ENCODE peak calls at places on chromosomes 6 and 20, in five cellular contexts. One of them, this sample, is unnamed.

GRCh38 chr6:158661156-158661555 is 11.3 kb downstream of the SYTL3 start:
- DNase-seq in neuronal stem cell: no peak
- DNase-seq in cardiac fibroblast: no peak
- DNase-seq in mucosa of descending colon: no peak
- DNase-seq in HL-60: no peak
- DNase-seq in this sample: no peak

GRCh38 chr6:57262491-57262890 is 40.4 kb upstream of the RAB23 start:
- DNase-seq in mucosa of descending colon: peak; percentile 35
- DNase-seq in HL-60: no peak
- DNase-seq in cardiac fibroblast: peak; percentile 80
- DNase-seq in neuronal stem cell: no peak
- DNase-seq in this sample: no peak

GRCh38 chr6:167698540-167698939 is 128.2 kb upstream of the AFDN start:
- DNase-seq in neuronal stem cell: no peak
- DNase-seq in cardiac fibroblast: no peak
- DNase-seq in HL-60: no peak
- DNase-seq in mucosa of descending colon: no peak
- DNase-seq in this sample: no peak

GRCh38 chr6:23601811-23602340 is 524.1 kb upstream of the NRSN1 start:
- DNase-seq in HL-60: no peak
- DNase-seq in cardiac fibroblast: no peak
- DNase-seq in neuronal stem cell: no peak
- DNase-seq in mucosa of descending colon: no peak
- DNase-seq in this sample: no peak

GRCh38 chr20:63441777-63442493 is 30.5 kb downstream of the KCNQ2 start:
- DNase-seq in cardiac fibroblast: peak; percentile 38
- DNase-seq in HL-60: no peak
- DNase-seq in mucosa of descending colon: peak; percentile 63
- DNase-seq in neuronal stem cell: no peak
- DNase-seq in this sample: no peak

GRCh38 chr6:146990284-146990683 is 213.9 kb upstream of the STXBP5 start:
- DNase-seq in mucosa of descending colon: no peak
- DNase-seq in cardiac fibroblast: peak; percentile 81
- DNase-seq in neuronal stem cell: no peak
- DNase-seq in HL-60: no peak
- DNase-seq in this sample: no peak

GRCh38 chr20:9515761-9516657 is 1.6 kb downstream of the LAMP5 start:
- DNase-seq in neuronal stem cell: no peak
- DNase-seq in mucosa of descending colon: no peak
- DNase-seq in cardiac fibroblast: no peak
- DNase-seq in HL-60: peak; percentile 78
- DNase-seq in this sample: no peak

GRCh38 chr6:53119349-53119748 is 29.3 kb downstream of the GCM1 start:
- DNase-seq in cardiac fibroblast: peak; percentile 20
- DNase-seq in mucosa of descending colon: no peak
- DNase-seq in HL-60: no peak
- DNase-seq in neuronal stem cell: no peak
- DNase-seq in this sample: no peak

GRCh38 chr20:4244700-4245485 is 229.5 kb upstream of the RNF24 start:
- DNase-seq in neuronal stem cell: no peak
- DNase-seq in mucosa of descending colon: peak; percentile 66
- DNase-seq in cardiac fibroblast: no peak
- DNase-seq in HL-60: no peak
- DNase-seq in this sample: no peak

GRCh38 chr20:37559312-37560027 is 31.8 kb upstream of the BLCAP start:
- DNase-seq in mucosa of descending colon: no peak
- DNase-seq in HL-60: no peak
- DNase-seq in neuronal stem cell: no peak
- DNase-seq in cardiac fibroblast: no peak
- DNase-seq in this sample: no peak

GRCh38 chr6:19472168-19472567 is 365.0 kb upstream of the ID4 start:
- DNase-seq in HL-60: no peak
- DNase-seq in cardiac fibroblast: peak; percentile 88
- DNase-seq in neuronal stem cell: no peak
- DNase-seq in mucosa of descending colon: no peak
- DNase-seq in this sample: peak; percentile 86

GRCh38 chr6:3504938-3505735 is 48.3 kb upstream of the SLC22A23 start:
- DNase-seq in HL-60: no peak
- DNase-seq in neuronal stem cell: no peak
- DNase-seq in mucosa of descending colon: no peak
- DNase-seq in cardiac fibroblast: peak; percentile 37
- DNase-seq in this sample: no peak

GRCh38 chr6:137166247-137167098 is 7.0 kb downstream of the IL22RA2 start:
- DNase-seq in HL-60: no peak
- DNase-seq in neuronal stem cell: no peak
- DNase-seq in mucosa of descending colon: no peak
- DNase-seq in cardiac fibroblast: no peak
- DNase-seq in this sample: no peak

GRCh38 chr20:53157443-53158408 is 185.6 kb downstream of the TSHZ2 start:
- DNase-seq in HL-60: peak; percentile 11
- DNase-seq in neuronal stem cell: peak; percentile 20
- DNase-seq in mucosa of descending colon: peak; percentile 65
- DNase-seq in cardiac fibroblast: peak; percentile 44
- DNase-seq in this sample: no peak

GRCh38 chr6:165515963-165516624 is 146.9 kb downstream of the PDE10A start:
- DNase-seq in mucosa of descending colon: no peak
- DNase-seq in HL-60: no peak
- DNase-seq in neuronal stem cell: no peak
- DNase-seq in cardiac fibroblast: peak; percentile 69
- DNase-seq in this sample: peak; percentile 18

GRCh38 chr6:163715846-163716245 is 301.3 kb downstream of the QKI start:
- DNase-seq in HL-60: no peak
- DNase-seq in cardiac fibroblast: no peak
- DNase-seq in neuronal stem cell: no peak
- DNase-seq in mucosa of descending colon: no peak
- DNase-seq in this sample: no peak

GRCh38 chr6:75272145-75272840 is 12.3 kb downstream of the TMEM30A start:
- DNase-seq in cardiac fibroblast: peak; percentile 78
- DNase-seq in neuronal stem cell: no peak
- DNase-seq in HL-60: no peak
- DNase-seq in mucosa of descending colon: no peak
- DNase-seq in this sample: peak; percentile 71

GRCh38 chr20:64041040-64041780 is 5.2 kb downstream of the C20orf204 start:
- DNase-seq in HL-60: no peak
- DNase-seq in mucosa of descending colon: no peak
- DNase-seq in cardiac fibroblast: no peak
- DNase-seq in neuronal stem cell: no peak
- DNase-seq in this sample: no peak

GRCh38 chr20:58665606-58666005 is 14.5 kb downstream of the STX16 start:
- DNase-seq in cardiac fibroblast: no peak
- DNase-seq in HL-60: no peak
- DNase-seq in neuronal stem cell: no peak
- DNase-seq in mucosa of descending colon: no peak
- DNase-seq in this sample: no peak

GRCh38 chr6:41336824-41337223 is 1.4 kb downstream of the NCR2 start:
- DNase-seq in mucosa of descending colon: no peak
- DNase-seq in HL-60: no peak
- DNase-seq in cardiac fibroblast: no peak
- DNase-seq in neuronal stem cell: no peak
- DNase-seq in this sample: no peak

GRCh38 chr6:16769986-16770376 is 8.7 kb upstream of the ATXN1 start:
- DNase-seq in mucosa of descending colon: no peak
- DNase-seq in HL-60: no peak
- DNase-seq in cardiac fibroblast: peak; percentile 82
- DNase-seq in neuronal stem cell: no peak
- DNase-seq in this sample: no peak

GRCh38 chr20:26135325-26136110 is 438.9 kb upstream of the ZNF337 start:
- DNase-seq in HL-60: no peak
- DNase-seq in neuronal stem cell: no peak
- DNase-seq in cardiac fibroblast: no peak
- DNase-seq in mucosa of descending colon: no peak
- DNase-seq in this sample: no peak

GRCh38 chr6:6811151-6812002 is 222.9 kb downstream of the LY86 start:
- DNase-seq in HL-60: no peak
- DNase-seq in mucosa of descending colon: peak; percentile 53
- DNase-seq in neuronal stem cell: no peak
- DNase-seq in cardiac fibroblast: peak; percentile 84
- DNase-seq in this sample: peak; percentile 42

GRCh38 chr6:33437666-33438065 is 16.7 kb upstream of the ZBTB9 start:
- DNase-seq in mucosa of descending colon: no peak
- DNase-seq in neuronal stem cell: no peak
- DNase-seq in HL-60: no peak
- DNase-seq in cardiac fibroblast: no peak
- DNase-seq in this sample: no peak

GRCh38 chr20:14189794-14190402 is 147.5 kb downstream of the FLRT3 start:
- DNase-seq in HL-60: no peak
- DNase-seq in cardiac fibroblast: peak; percentile 37
- DNase-seq in neuronal stem cell: no peak
- DNase-seq in mucosa of descending colon: no peak
- DNase-seq in this sample: no peak

GRCh38 chr6:109978174-109979032 is at the start of gene GPR6:
- DNase-seq in cardiac fibroblast: peak; percentile 49
- DNase-seq in mucosa of descending colon: peak; percentile 74
- DNase-seq in HL-60: peak; percentile 3
- DNase-seq in neuronal stem cell: peak; percentile 91
- DNase-seq in this sample: peak; percentile 0

GRCh38 chr6:140980265-140980887 is 1152.3 kb upstream of the GJE1 start:
- DNase-seq in neuronal stem cell: no peak
- DNase-seq in cardiac fibroblast: peak; percentile 57
- DNase-seq in HL-60: no peak
- DNase-seq in mucosa of descending colon: no peak
- DNase-seq in this sample: no peak

GRCh38 chr20:34701405-34702085 is 2.6 kb upstream of the TP53INP2 start:
- DNase-seq in mucosa of descending colon: no peak
- DNase-seq in neuronal stem cell: no peak
- DNase-seq in cardiac fibroblast: no peak
- DNase-seq in HL-60: no peak
- DNase-seq in this sample: no peak

GRCh38 chr6:123635144-123635543 is 1.6 kb downstream of the TRDN start:
- DNase-seq in cardiac fibroblast: no peak
- DNase-seq in HL-60: no peak
- DNase-seq in mucosa of descending colon: no peak
- DNase-seq in neuronal stem cell: no peak
- DNase-seq in this sample: no peak

GRCh38 chr6:123636282-123636681 is 468 bp downstream of the TRDN start:
- DNase-seq in HL-60: no peak
- DNase-seq in neuronal stem cell: no peak
- DNase-seq in mucosa of descending colon: no peak
- DNase-seq in cardiac fibroblast: no peak
- DNase-seq in this sample: no peak

GRCh38 chr6:123640567-123641187 is 3.9 kb upstream of the TRDN start:
- DNase-seq in HL-60: no peak
- DNase-seq in neuronal stem cell: no peak
- DNase-seq in cardiac fibroblast: no peak
- DNase-seq in mucosa of descending colon: no peak
- DNase-seq in this sample: no peak

GRCh38 chr6:123636771-123637170 is at the start of gene TRDN:
- DNase-seq in mucosa of descending colon: no peak
- DNase-seq in cardiac fibroblast: no peak
- DNase-seq in HL-60: no peak
- DNase-seq in neuronal stem cell: no peak
- DNase-seq in this sample: no peak

GRCh38 chr6:123635567-123635966 is 1.2 kb downstream of the TRDN start:
- DNase-seq in neuronal stem cell: no peak
- DNase-seq in cardiac fibroblast: no peak
- DNase-seq in HL-60: no peak
- DNase-seq in mucosa of descending colon: no peak
- DNase-seq in this sample: no peak
- H3K4me3 ChIP-seq in neuronal stem cell: no peak overlapping the region
- H3K4me3 ChIP-seq in cardiac fibroblast: no peak overlapping the region
- H3K4me3 ChIP-seq in HL-60: no peak overlapping the region
- H3K4me3 ChIP-seq in mucosa of descending colon: no peak overlapping the region
- H3K4me3 ChIP-seq in this sample: no peak overlapping the region

DNA sequence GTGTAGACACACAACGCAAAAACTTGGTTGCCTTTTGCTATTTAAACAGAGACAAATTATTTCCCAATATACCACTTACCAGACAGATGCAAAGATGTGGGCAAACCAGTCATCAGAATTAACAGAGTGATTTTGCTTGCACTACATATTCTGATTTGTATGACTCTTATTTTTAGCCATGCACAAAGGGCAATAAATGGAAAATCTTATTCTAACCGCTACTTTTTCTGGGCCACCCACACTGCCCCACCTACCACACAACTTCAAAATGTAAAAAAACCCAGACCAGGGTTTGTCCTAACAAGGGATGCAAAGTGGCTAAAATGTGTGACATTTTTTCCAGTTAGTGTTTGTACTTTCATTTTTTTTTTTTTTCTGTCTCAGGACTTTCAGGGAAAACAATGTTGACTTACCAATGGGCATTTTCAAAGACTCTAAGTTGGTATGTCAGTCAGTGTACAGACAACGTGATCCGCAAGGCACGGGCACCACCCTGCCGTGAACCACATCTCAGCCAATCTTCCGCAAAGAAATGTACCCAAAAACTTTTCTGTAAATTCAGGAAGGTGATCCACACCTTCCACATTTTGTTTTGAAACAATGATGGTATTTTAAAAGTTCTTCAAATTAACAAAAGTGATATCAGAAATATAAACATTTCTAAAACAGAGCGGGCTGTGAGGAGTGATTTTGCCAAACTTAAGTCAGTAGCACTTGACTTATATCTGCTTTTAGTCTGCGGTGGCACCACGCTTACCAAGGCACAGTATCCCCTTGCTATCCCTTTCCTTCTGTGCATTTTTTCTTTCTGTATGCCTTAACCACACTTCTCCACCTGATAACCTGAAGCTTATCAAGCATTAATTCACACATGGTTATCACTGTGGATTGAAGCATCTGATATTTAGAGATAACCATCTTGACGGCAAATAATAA is 185.6 kb downstream of the GJA10 start:
- DNase-seq in HL-60: no peak
- DNase-seq in neuronal stem cell: no peak
- DNase-seq in cardiac fibroblast: no peak
- DNase-seq in mucosa of descending colon: no peak
- DNase-seq in this sample: no peak
- H3K4me3 ChIP-seq in HL-60: no peak overlapping the region
- H3K4me3 ChIP-seq in neuronal stem cell: no peak overlapping the region
- H3K4me3 ChIP-seq in cardiac fibroblast: no peak overlapping the region
- H3K4me3 ChIP-seq in mucosa of descending colon: no peak overlapping the region
- H3K4me3 ChIP-seq in this sample: no peak overlapping the region

GRCh38 chr20:1330075-1330830 is 1.3 kb upstream of the SDCBP2 start:
- DNase-seq in neuronal stem cell: no peak
- DNase-seq in HL-60: no peak
- DNase-seq in cardiac fibroblast: peak; percentile 87
- DNase-seq in mucosa of descending colon: peak; percentile 82
- DNase-seq in this sample: no peak

GRCh38 chr20:1328680-1329330 is at the start of gene SDCBP2:
- DNase-seq in cardiac fibroblast: no peak
- DNase-seq in neuronal stem cell: no peak
- DNase-seq in HL-60: no peak
- DNase-seq in mucosa of descending colon: peak; percentile 89
- DNase-seq in this sample: no peak

GRCh38 chr20:1326031-1326930 is 2.7 kb downstream of the SDCBP2 start:
- DNase-seq in mucosa of descending colon: peak; percentile 53
- DNase-seq in cardiac fibroblast: peak; percentile 66
- DNase-seq in neuronal stem cell: no peak
- DNase-seq in HL-60: no peak
- DNase-seq in this sample: no peak

GRCh38 chr20:1327241-1327653 is 1.7 kb downstream of the SDCBP2 start:
- DNase-seq in mucosa of descending colon: peak; percentile 59
- DNase-seq in neuronal stem cell: no peak
- DNase-seq in HL-60: no peak
- DNase-seq in cardiac fibroblast: peak; percentile 85
- DNase-seq in this sample: peak; percentile 96

GRCh38 chr20:1327827-1328679 is 886 bp downstream of the SDCBP2 start:
- DNase-seq in HL-60: no peak
- DNase-seq in cardiac fibroblast: no peak
- DNase-seq in mucosa of descending colon: peak; percentile 56
- DNase-seq in neuronal stem cell: no peak
- DNase-seq in this sample: no peak
- H3K4me3 ChIP-seq in HL-60: no peak overlapping the region
- H3K4me3 ChIP-seq in cardiac fibroblast: no peak overlapping the region
- H3K4me3 ChIP-seq in mucosa of descending colon: peak overlapping the region; percentile 0
- H3K4me3 ChIP-seq in neuronal stem cell: no peak overlapping the region
- H3K4me3 ChIP-seq in this sample: no peak overlapping the region

GRCh38 chr6:48111575-48111974 is 578 bp upstream of the PTCHD4 start:
- DNase-seq in HL-60: no peak
- DNase-seq in neuronal stem cell: no peak
- DNase-seq in cardiac fibroblast: peak; percentile 20
- DNase-seq in mucosa of descending colon: no peak
- DNase-seq in this sample: no peak
- H3K4me3 ChIP-seq in HL-60: no peak overlapping the region
- H3K4me3 ChIP-seq in neuronal stem cell: no peak overlapping the region
- H3K4me3 ChIP-seq in cardiac fibroblast: no peak overlapping the region
- H3K4me3 ChIP-seq in mucosa of descending colon: no peak overlapping the region
- H3K4me3 ChIP-seq in this sample: no peak overlapping the region

This sample was measured in skeletal muscle cell.